ENCODE peak calls at places on chromosomes 11 and 22, in four cellular contexts. H, J, U and C are unnamed samples.

GRCh38 chr22:50136431-50137047 is 34.0 kb upstream of the PANX2 start:
- DNase-seq in J (no peak), H (no peak), U (no peak), C (no peak)

GRCh38 chr11:34915136-34916013 is 804 bp downstream of the APIP start:
- DNase-seq in H (no peak), J (no peak), U (no peak), C (no peak)

GRCh38 chr11:128720522-128720985 is 26.7 kb downstream of the FLI1 start:
- DNase-seq in U (no peak), H (peak), J (no peak), C (no peak)

GRCh38 chr11:122696662-122697061 is 41.1 kb downstream of the UBASH3B start:
- DNase-seq in J (no peak), H (peak), U (no peak), C (no peak)

GRCh38 chr22:36449776-36450175 is 31.7 kb downstream of the TXN2 start:
- DNase-seq in U (no peak), H (no peak), J (no peak), C (no peak)

GRCh38 chr11:12361650-12362049 is 15.7 kb upstream of the PARVA start:
- DNase-seq in H (no peak), U (no peak), J (no peak), C (no peak)

GRCh38 chr11:7703785-7704184 is 2.5 kb downstream of the OVCH2 start:
- DNase-seq in H (no peak), U (no peak), J (no peak), C (no peak)

GRCh38 chr11:111941963-111942362 is 4.8 kb downstream of the DIXDC1 start:
- DNase-seq in J (no peak), U (no peak), H (no peak), C (no peak)

GRCh38 chr11:90908074-90908473 is 685.2 kb upstream of the CHORDC1 start:
- DNase-seq in J (no peak), H (no peak), U (no peak), C (no peak)

GRCh38 chr11:59271247-59271755 is 58.6 kb upstream of the MPEG1 start:
- DNase-seq in H (no peak), J (no peak), U (no peak), C (no peak)

GRCh38 chr11:121514401-121514981 is 61.7 kb upstream of the SORL1-AS1 start:
- DNase-seq in J (no peak), U (no peak), H (no peak), C (no peak)

GRCh38 chr11:114399903-114400221 is 449 bp downstream of the C11orf71 start:
- DNase-seq in U (peak), J (no peak), H (no peak), C (peak)

GRCh38 chr11:69703711-69704507 is at the start of gene FGF19:
- DNase-seq in H (no peak), J (no peak), U (peak), C (peak)

GRCh38 chr11:121449626-121450025 is 2.5 kb upstream of the SORL1 start:
- DNase-seq in H (no peak), J (no peak), U (no peak), C (no peak)